ENCODE peak calls at places on chromosomes 7 and 10, in ten cellular contexts. One of them, this sample, is unnamed.
A peak's percentile ranks its signal among the peaks of the same experiment; 100 is the strongest.

GRCh38 chr7:27640914-27641570 is 21.6 kb downstream of the HIBADH start:
- DNase-seq in H1: no peak
- DNase-seq in HCT116: no peak
- DNase-seq in suprapubic skin: no peak
- DNase-seq in uterus: no peak
- DNase-seq in adrenal gland: no peak
- DNase-seq in Peyer's patch: no peak
- DNase-seq in heart left ventricle: peak; percentile 36
- DNase-seq in ovary: no peak
- DNase-seq in body of pancreas: peak; percentile 62
- DNase-seq in this sample: no peak

GRCh38 chr7:132575336-132575986 is 809 bp downstream of the PLXNA4 start:
- DNase-seq in uterus: peak; percentile 61
- DNase-seq in suprapubic skin: no peak
- DNase-seq in adrenal gland: no peak
- DNase-seq in HCT116: no peak
- DNase-seq in Peyer's patch: no peak
- DNase-seq in ovary: peak; percentile 80
- DNase-seq in body of pancreas: peak; percentile 16
- DNase-seq in heart left ventricle: peak; percentile 76
- DNase-seq in H1: peak; percentile 68
- DNase-seq in this sample: peak; percentile 80

GRCh38 chr10:86536294-86536861 is 14.8 kb upstream of the WAPL start:
- DNase-seq in suprapubic skin: no peak
- DNase-seq in Peyer's patch: peak; percentile 31
- DNase-seq in heart left ventricle: no peak
- DNase-seq in uterus: no peak
- DNase-seq in H1: peak; percentile 76
- DNase-seq in adrenal gland: no peak
- DNase-seq in body of pancreas: no peak
- DNase-seq in ovary: no peak
- DNase-seq in HCT116: no peak
- DNase-seq in this sample: no peak

GRCh38 chr10:77768046-77768445 is 130.4 kb upstream of the KCNMA1 start:
- DNase-seq in adrenal gland: no peak
- DNase-seq in Peyer's patch: no peak
- DNase-seq in body of pancreas: no peak
- DNase-seq in H1: no peak
- DNase-seq in HCT116: no peak
- DNase-seq in heart left ventricle: no peak
- DNase-seq in ovary: no peak
- DNase-seq in suprapubic skin: no peak
- DNase-seq in uterus: no peak
- DNase-seq in this sample: no peak

GRCh38 chr7:2661096-2661449 is 26.9 kb upstream of the AMZ1 start:
- DNase-seq in ovary: peak; percentile 52
- DNase-seq in adrenal gland: no peak
- DNase-seq in body of pancreas: no peak
- DNase-seq in H1: no peak
- DNase-seq in uterus: no peak
- DNase-seq in suprapubic skin: no peak
- DNase-seq in heart left ventricle: no peak
- DNase-seq in HCT116: no peak
- DNase-seq in Peyer's patch: no peak
- DNase-seq in this sample: no peak

GRCh38 chr7:153405704-153406485 is 646.3 kb upstream of the DPP6 start:
- DNase-seq in suprapubic skin: no peak
- DNase-seq in uterus: no peak
- DNase-seq in HCT116: no peak
- DNase-seq in adrenal gland: no peak
- DNase-seq in heart left ventricle: no peak
- DNase-seq in body of pancreas: no peak
- DNase-seq in ovary: no peak
- DNase-seq in Peyer's patch: no peak
- DNase-seq in H1: no peak
- DNase-seq in this sample: no peak

GRCh38 chr7:129865932-129866214 is 86.9 kb downstream of the UBE2H start:
- DNase-seq in H1: no peak
- DNase-seq in uterus: no peak
- DNase-seq in suprapubic skin: no peak
- DNase-seq in adrenal gland: no peak
- DNase-seq in ovary: no peak
- DNase-seq in Peyer's patch: no peak
- DNase-seq in body of pancreas: no peak
- DNase-seq in heart left ventricle: no peak
- DNase-seq in HCT116: no peak
- DNase-seq in this sample: no peak

GRCh38 chr10:44990965-44991364 is 9.8 kb upstream of the ZNF22 start:
- DNase-seq in H1: no peak
- DNase-seq in suprapubic skin: peak; percentile 71
- DNase-seq in ovary: peak; percentile 34
- DNase-seq in heart left ventricle: no peak
- DNase-seq in adrenal gland: no peak
- DNase-seq in Peyer's patch: no peak
- DNase-seq in uterus: no peak
- DNase-seq in HCT116: no peak
- DNase-seq in body of pancreas: peak; percentile 7
- DNase-seq in this sample: peak; percentile 65

GRCh38 chr10:5603848-5604170 is 62.6 kb downstream of the ASB13 start:
- DNase-seq in HCT116: no peak
- DNase-seq in body of pancreas: no peak
- DNase-seq in suprapubic skin: no peak
- DNase-seq in uterus: no peak
- DNase-seq in adrenal gland: no peak
- DNase-seq in Peyer's patch: no peak
- DNase-seq in heart left ventricle: peak; percentile 7
- DNase-seq in ovary: no peak
- DNase-seq in H1: no peak
- DNase-seq in this sample: no peak

GRCh38 chr7:42014625-42015412 is 222.2 kb downstream of the GLI3 start:
- DNase-seq in heart left ventricle: no peak
- DNase-seq in ovary: no peak
- DNase-seq in body of pancreas: peak; percentile 47
- DNase-seq in uterus: no peak
- DNase-seq in HCT116: peak; percentile 44
- DNase-seq in H1: peak; percentile 86
- DNase-seq in suprapubic skin: no peak
- DNase-seq in adrenal gland: no peak
- DNase-seq in Peyer's patch: no peak
- DNase-seq in this sample: no peak

GRCh38 chr10:58747687-58748086 is 235.0 kb downstream of the BICC1 start:
- DNase-seq in suprapubic skin: no peak
- DNase-seq in HCT116: no peak
- DNase-seq in uterus: no peak
- DNase-seq in ovary: no peak
- DNase-seq in heart left ventricle: no peak
- DNase-seq in body of pancreas: no peak
- DNase-seq in H1: no peak
- DNase-seq in adrenal gland: no peak
- DNase-seq in Peyer's patch: no peak
- DNase-seq in this sample: no peak

GRCh38 chr7:96236198-96237039 is 85.5 kb downstream of the SLC25A13 start:
- DNase-seq in H1: no peak
- DNase-seq in ovary: peak; percentile 79
- DNase-seq in Peyer's patch: no peak
- DNase-seq in heart left ventricle: peak; percentile 74
- DNase-seq in HCT116: peak; percentile 18
- DNase-seq in body of pancreas: peak; percentile 47
- DNase-seq in uterus: peak; percentile 75
- DNase-seq in suprapubic skin: no peak
- DNase-seq in adrenal gland: peak; percentile 47
- DNase-seq in this sample: peak; percentile 84

GRCh38 chr7:2358968-2359527 is 4.4 kb downstream of the EIF3B start:
- DNase-seq in heart left ventricle: no peak
- DNase-seq in Peyer's patch: no peak
- DNase-seq in body of pancreas: no peak
- DNase-seq in HCT116: no peak
- DNase-seq in adrenal gland: no peak
- DNase-seq in uterus: no peak
- DNase-seq in suprapubic skin: no peak
- DNase-seq in H1: no peak
- DNase-seq in ovary: no peak
- DNase-seq in this sample: no peak

GRCh38 chr10:23155166-23155565 is 36.9 kb upstream of the PTF1A start:
- DNase-seq in ovary: no peak
- DNase-seq in adrenal gland: no peak
- DNase-seq in suprapubic skin: no peak
- DNase-seq in heart left ventricle: no peak
- DNase-seq in body of pancreas: no peak
- DNase-seq in uterus: no peak
- DNase-seq in Peyer's patch: no peak
- DNase-seq in HCT116: no peak
- DNase-seq in H1: no peak
- DNase-seq in this sample: no peak

GRCh38 chr7:55474944-55475911 is 97.1 kb downstream of the VOPP1 start:
- DNase-seq in Peyer's patch: peak; percentile 15
- DNase-seq in adrenal gland: no peak
- DNase-seq in H1: no peak
- DNase-seq in suprapubic skin: no peak
- DNase-seq in body of pancreas: no peak
- DNase-seq in uterus: no peak
- DNase-seq in heart left ventricle: no peak
- DNase-seq in ovary: no peak
- DNase-seq in HCT116: no peak
- DNase-seq in this sample: no peak
- TF ChIP-seq POLR2A in Peyer's patch: no peak
- TF ChIP-seq POLR2A in adrenal gland: no peak
- TF ChIP-seq POLR2A in H1: no peak
- TF ChIP-seq POLR2A in suprapubic skin: no peak
- TF ChIP-seq POLR2A in body of pancreas: no peak
- TF ChIP-seq POLR2A in uterus: no peak
- TF ChIP-seq POLR2A in heart left ventricle: no peak
- TF ChIP-seq POLR2A in ovary: no peak
- TF ChIP-seq POLR2A in HCT116: no peak
- TF ChIP-seq POLR2A in this sample: no peak

DNA sequence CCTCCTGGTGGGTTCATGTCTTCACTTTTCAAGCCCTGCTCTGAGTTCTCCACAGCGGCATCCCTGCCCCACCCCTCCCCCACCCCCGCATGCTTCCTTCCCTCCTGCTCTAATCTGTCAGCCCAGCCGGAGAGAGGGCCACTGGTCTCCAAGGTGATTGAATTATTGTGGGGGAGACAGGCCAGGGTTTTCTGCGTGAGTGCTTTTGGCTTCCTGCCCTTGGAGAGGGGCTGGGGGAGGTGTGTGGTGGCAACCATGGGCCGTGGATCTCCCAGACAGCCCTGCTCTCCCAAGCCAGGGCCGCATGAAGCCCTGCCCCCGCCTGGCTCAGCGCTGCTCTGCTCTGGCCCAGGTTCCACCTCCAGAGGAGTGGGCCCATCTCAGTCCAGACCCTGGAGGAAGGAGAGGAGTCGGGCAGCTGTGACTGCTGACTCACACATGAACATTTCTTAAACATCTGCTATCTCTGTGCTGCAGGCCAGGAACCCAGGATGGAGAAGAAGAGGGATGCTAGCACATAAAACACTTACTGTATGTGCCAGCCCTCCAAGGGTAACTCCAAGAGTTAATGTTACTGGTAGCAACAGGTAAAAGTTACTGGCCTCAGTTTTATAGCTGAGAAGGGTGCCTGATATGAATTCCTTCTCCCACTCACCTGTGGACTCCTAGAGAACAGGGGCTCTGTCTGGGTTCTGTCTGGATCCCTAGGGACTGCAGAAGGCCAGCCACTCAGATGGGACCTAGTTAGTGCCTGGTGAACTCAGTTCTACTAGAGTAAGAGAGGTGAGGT is 110.0 kb downstream of the ZMIZ1 start:
- DNase-seq in body of pancreas: no peak
- DNase-seq in uterus: peak; percentile 90
- DNase-seq in ovary: peak; percentile 83
- DNase-seq in suprapubic skin: no peak
- DNase-seq in Peyer's patch: no peak
- DNase-seq in heart left ventricle: no peak
- DNase-seq in adrenal gland: no peak
- DNase-seq in H1: no peak
- DNase-seq in HCT116: no peak
- DNase-seq in this sample: peak; percentile 83
- H3K36me3 ChIP-seq in body of pancreas: no peaks in the 10 kb centered on the region
- H3K36me3 ChIP-seq in uterus: no peaks in the 10 kb centered on the region
- H3K36me3 ChIP-seq in ovary: no peaks in the 10 kb centered on the region
- H3K36me3 ChIP-seq in suprapubic skin: peaks cover 3% of the 10 kb centered on the region
- H3K36me3 ChIP-seq in Peyer's patch: no peaks in the 10 kb centered on the region
- H3K36me3 ChIP-seq in heart left ventricle: peaks cover 8% of the 10 kb centered on the region
- H3K36me3 ChIP-seq in adrenal gland: no peaks in the 10 kb centered on the region
- H3K36me3 ChIP-seq in H1: peaks cover 2% of the 10 kb centered on the region
- H3K36me3 ChIP-seq in HCT116: no peaks in the 10 kb centered on the region
- H3K36me3 ChIP-seq in this sample: no peaks in the 10 kb centered on the region

GRCh38 chr10:18649364-18649959 is 1.9 kb downstream of the NSUN6 start:
- DNase-seq in suprapubic skin: no peak
- DNase-seq in HCT116: no peak
- DNase-seq in uterus: no peak
- DNase-seq in adrenal gland: no peak
- DNase-seq in body of pancreas: no peak
- DNase-seq in Peyer's patch: no peak
- DNase-seq in H1: no peak
- DNase-seq in heart left ventricle: no peak
- DNase-seq in ovary: no peak
- DNase-seq in this sample: no peak

GRCh38 chr10:18650618-18651017 is 769 bp downstream of the NSUN6 start:
- DNase-seq in heart left ventricle: no peak
- DNase-seq in Peyer's patch: no peak
- DNase-seq in uterus: no peak
- DNase-seq in body of pancreas: no peak
- DNase-seq in ovary: no peak
- DNase-seq in HCT116: no peak
- DNase-seq in suprapubic skin: no peak
- DNase-seq in adrenal gland: no peak
- DNase-seq in H1: no peak
- DNase-seq in this sample: no peak

GRCh38 chr10:18647945-18648344 is 3.4 kb downstream of the NSUN6 start:
- DNase-seq in uterus: no peak
- DNase-seq in HCT116: no peak
- DNase-seq in Peyer's patch: no peak
- DNase-seq in heart left ventricle: no peak
- DNase-seq in body of pancreas: no peak
- DNase-seq in H1: no peak
- DNase-seq in ovary: no peak
- DNase-seq in suprapubic skin: no peak
- DNase-seq in adrenal gland: no peak
- DNase-seq in this sample: no peak

GRCh38 chr10:18653112-18653511 is 1.7 kb upstream of the NSUN6 start:
- DNase-seq in body of pancreas: no peak
- DNase-seq in Peyer's patch: no peak
- DNase-seq in adrenal gland: no peak
- DNase-seq in HCT116: no peak
- DNase-seq in heart left ventricle: no peak
- DNase-seq in suprapubic skin: no peak
- DNase-seq in H1: no peak
- DNase-seq in uterus: no peak
- DNase-seq in ovary: no peak
- DNase-seq in this sample: no peak

GRCh38 chr10:18651324-18652007 is at the start of gene NSUN6:
- DNase-seq in heart left ventricle: peak; percentile 91
- DNase-seq in HCT116: peak; percentile 75
- DNase-seq in body of pancreas: peak; percentile 94
- DNase-seq in adrenal gland: peak; percentile 91
- DNase-seq in suprapubic skin: peak; percentile 96
- DNase-seq in uterus: peak; percentile 91
- DNase-seq in Peyer's patch: peak; percentile 94
- DNase-seq in ovary: peak; percentile 93
- DNase-seq in H1: peak; percentile 93
- DNase-seq in this sample: peak; percentile 95
- TF ChIP-seq POLR2A in heart left ventricle: no peak
- TF ChIP-seq POLR2A in HCT116: no peak
- TF ChIP-seq POLR2A in body of pancreas: peak; percentile 93
- TF ChIP-seq POLR2A in adrenal gland: peak; percentile 51
- TF ChIP-seq POLR2A in suprapubic skin: peak; percentile 45
- TF ChIP-seq POLR2A in uterus: peak; percentile 77
- TF ChIP-seq POLR2A in Peyer's patch: peak; percentile 71
- TF ChIP-seq POLR2A in ovary: peak; percentile 92
- TF ChIP-seq POLR2A in H1: peak; percentile 69
- TF ChIP-seq POLR2A in this sample: peak; percentile 45

GRCh38 chr7:116632349-116632748 is 39.6 kb upstream of the MET start:
- DNase-seq in adrenal gland: no peak
- DNase-seq in body of pancreas: no peak
- DNase-seq in HCT116: no peak
- DNase-seq in ovary: no peak
- DNase-seq in uterus: no peak
- DNase-seq in suprapubic skin: no peak
- DNase-seq in heart left ventricle: no peak
- DNase-seq in Peyer's patch: no peak
- DNase-seq in H1: no peak
- DNase-seq in this sample: no peak
- H3K36me3 ChIP-seq in adrenal gland: no peaks in the 10 kb centered on the region
- H3K36me3 ChIP-seq in body of pancreas: no peaks in the 10 kb centered on the region
- H3K36me3 ChIP-seq in HCT116: no peaks in the 10 kb centered on the region
- H3K36me3 ChIP-seq in ovary: no peaks in the 10 kb centered on the region
- H3K36me3 ChIP-seq in uterus: no peaks in the 10 kb centered on the region
- H3K36me3 ChIP-seq in suprapubic skin: no peaks in the 10 kb centered on the region
- H3K36me3 ChIP-seq in heart left ventricle: no peaks in the 10 kb centered on the region
- H3K36me3 ChIP-seq in Peyer's patch: no peaks in the 10 kb centered on the region
- H3K36me3 ChIP-seq in H1: no peaks in the 10 kb centered on the region
- H3K36me3 ChIP-seq in this sample: no peaks in the 10 kb centered on the region